ENCODE peak calls at places on chromosomes 7 and 10, in seven cellular contexts. A is CD8-positive, alpha-beta T cell; Y is mammary epithelial cell; F is transverse colon; N is BE2C; W is hepatocyte; K is heart right ventricle. J is an unnamed sample. For H3K4me1, the result is how much of the 10 kb centered on the place peaks cover.

GRCh38 chr7:924541-925231 is 29.8 kb downstream of the ADAP1 start:
- DNase-seq in A (no peak), Y (no peak), F (peak), N (no peak), W (no peak), K (no peak), J (no peak)

GRCh38 chr7:23487670-23488069 is 17.4 kb upstream of the IGF2BP3 start:
- DNase-seq in A (no peak), Y (no peak), F (no peak), N (no peak), W (no peak), K (no peak), J (no peak)

GRCh38 chr10:71475243-71475871 is 78.6 kb downstream of the CDH23 start:
- DNase-seq in A (no peak), Y (no peak), F (no peak), N (peak), W (no peak), K (no peak), J (no peak)

GRCh38 chr10:114499630-114500190 is 95.4 kb upstream of the AFAP1L2 start:
- DNase-seq in A (no peak), Y (peak), F (peak), N (no peak), W (peak), K (no peak), J (peak)

GRCh38 chr10:114879093-114879492 is 57.5 kb downstream of the FHIP2A start:
- DNase-seq in A (no peak), Y (no peak), F (no peak), N (no peak), W (no peak), K (no peak), J (no peak)

GRCh38 chr7:143245123-143245522 is 18.1 kb upstream of the GSTK1 start:
- DNase-seq in A (no peak), Y (peak), F (no peak), N (no peak), W (peak), K (no peak), J (peak)

GRCh38 chr7:1109581-1110310 is 21.8 kb downstream of the GPER1 start:
- DNase-seq in A (no peak), Y (no peak), F (no peak), N (no peak), W (no peak), K (no peak), J (no peak)

GRCh38 chr10:95333997-95334792 is 43.4 kb upstream of the PDLIM1 start:
- DNase-seq in A (no peak), Y (peak), F (peak), N (no peak), W (no peak), K (peak), J (peak)

GRCh38 chr7:27161214-27161720 is 4.1 kb downstream of the HOXA9 start:
- DNase-seq in A (no peak), Y (no peak), F (peak), N (no peak), W (peak), K (no peak), J (no peak)

GRCh38 chr7:30674876-30675275 is 7.4 kb downstream of the CRHR2 start:
- DNase-seq in A (no peak), Y (no peak), F (no peak), N (no peak), W (no peak), K (no peak), J (no peak)

GRCh38 chr7:134613623-134614347 is 32.9 kb upstream of the BPGM start:
- DNase-seq in A (no peak), Y (peak), F (no peak), N (no peak), W (no peak), K (peak), J (no peak)

GRCh38 chr7:1920266-1920681 is 250.2 kb downstream of the ELFN1 start:
- DNase-seq in A (no peak), Y (no peak), F (peak), N (no peak), W (no peak), K (no peak), J (no peak)

GRCh38 chr10:103696411-103697145 is 158.8 kb downstream of the SH3PXD2A start:
- DNase-seq in A (peak), Y (peak), F (peak), N (peak), W (peak), K (peak), J (no peak)

GRCh38 chr10:103697787-103698186 is 157.6 kb downstream of the SH3PXD2A start:
- DNase-seq in A (no peak), Y (no peak), F (no peak), N (no peak), W (no peak), K (no peak), J (no peak)

GRCh38 chr10:103695584-103696005 is 159.8 kb downstream of the SH3PXD2A start:
- DNase-seq in A (no peak), Y (no peak), F (peak), N (no peak), W (no peak), K (no peak), J (no peak)

GRCh38 chr10:103698266-103698665 is 157.1 kb downstream of the SH3PXD2A start:
- DNase-seq in A (no peak), Y (no peak), F (no peak), N (no peak), W (no peak), K (no peak), J (no peak)

DNA sequence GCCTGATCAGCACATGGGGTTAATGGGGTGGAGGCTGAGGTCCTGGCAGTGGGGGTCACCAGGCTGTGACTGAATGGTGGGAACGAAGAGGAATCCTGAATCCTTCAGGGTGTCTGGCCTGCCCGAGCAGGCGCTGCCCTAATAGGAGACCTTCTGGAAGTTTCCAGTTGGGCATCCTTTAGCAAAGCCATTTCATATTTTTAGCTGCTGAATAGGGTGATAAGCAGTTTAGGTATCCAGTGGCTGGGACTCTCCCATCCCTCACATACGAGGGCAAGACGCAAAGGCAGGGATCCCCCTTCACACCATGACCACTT is 159.3 kb downstream of the SH3PXD2A start:
- DNase-seq in A (no peak), Y (no peak), F (no peak), N (no peak), W (no peak), K (no peak), J (no peak)
- H3K4me1 ChIP-seq in A (under half), Y (half or more), F (under half), N (under half), W (under half), K (under half), J (under half)

GRCh38 chr7:93138576-93138975 is 9.6 kb downstream of the SAMD9L start:
- DNase-seq in A (no peak), Y (no peak), F (no peak), N (no peak), W (no peak), K (no peak), J (no peak)
- TF ChIP-seq CTCF in A (no peak), Y (no peak), F (no peak), N (no peak), W (no peak), K (no peak), J (no peak)

GRCh38 chr7:55130079-55130476 is 111.3 kb downstream of the EGFR start:
- DNase-seq in A (no peak), Y (peak), F (no peak), N (peak), W (no peak), K (no peak), J (no peak)
- H3K4me1 ChIP-seq in A (under half), Y (half or more), F (under half), N (half or more), W (half or more), K (half or more), J (under half)

DNA sequence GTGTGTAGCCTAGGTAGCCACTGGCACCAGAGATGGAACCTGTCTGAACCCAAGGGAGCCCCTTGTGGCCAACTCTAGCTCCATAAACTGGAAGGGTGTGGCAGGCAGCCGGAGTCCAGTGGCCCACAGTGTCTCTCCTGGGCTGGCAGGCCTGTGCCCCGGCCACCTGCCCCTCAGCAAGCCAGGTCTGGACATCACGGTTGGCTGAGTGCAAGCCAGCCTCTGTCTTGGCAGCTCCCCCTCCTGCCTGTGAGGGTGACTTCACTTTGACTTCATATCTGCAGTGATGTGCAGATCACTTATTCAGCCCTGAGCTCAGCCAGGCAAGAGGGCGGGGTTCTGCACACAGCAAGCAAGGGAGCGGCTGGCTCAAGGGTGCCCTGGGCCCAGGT is 1.3 kb upstream of the RET start:
- DNase-seq in A (no peak), Y (peak), F (no peak), N (peak), W (no peak), K (no peak), J (no peak)
- TF ChIP-seq CTCF in A (no peak), Y (no peak), F (no peak), N (peak), W (no peak), K (peak), J (no peak)

J was measured in prostate gland.